ENCODE peak calls at places on chromosome 20, in five cellular contexts. F, J, H, O and E are unnamed samples.
A peak's percentile ranks its signal among the peaks of the same experiment; 100 is the strongest.

GRCh38 chr20:64051532-64052325 is 2.3 kb upstream of the SOX18 start:
- DNase-seq in F (peak; percentile 54), J (peak; percentile 77), H (peak; percentile 63), O (peak; percentile 30), E (peak; percentile 68)

GRCh38 chr20:63635431-63636141 is 8.7 kb upstream of the GMEB2 start:
- DNase-seq in F (no peak), J (no peak), H (no peak), O (no peak), E (no peak)

GRCh38 chr20:62744761-62745160 is 36.1 kb downstream of the NTSR1 start:
- DNase-seq in F (no peak), J (peak; percentile 3), H (no peak), O (no peak), E (no peak)

GRCh38 chr20:62602550-62602949 is 39.8 kb upstream of the SLCO4A1 start:
- DNase-seq in F (peak; percentile 76), J (peak; percentile 50), H (peak; percentile 41), O (no peak), E (no peak)

GRCh38 chr20:19026901-19027644 is 185.4 kb upstream of the SLC24A3 start:
- DNase-seq in F (peak; percentile 15), J (no peak), H (no peak), O (no peak), E (peak; percentile 51)

GRCh38 chr20:35091808-35092523 is 641 bp downstream of the TRPC4AP start:
- DNase-seq in F (no peak), J (no peak), H (no peak), O (peak; percentile 31), E (no peak)

GRCh38 chr20:15220778-15221565 is 883.6 kb upstream of the FLRT3 start:
- DNase-seq in F (no peak), J (no peak), H (no peak), O (no peak), E (no peak)

GRCh38 chr20:49608752-49609670 is 41.1 kb upstream of the PTGIS start:
- DNase-seq in F (peak; percentile 65), J (peak; percentile 55), H (peak; percentile 54), O (peak; percentile 77), E (no peak)

DNA sequence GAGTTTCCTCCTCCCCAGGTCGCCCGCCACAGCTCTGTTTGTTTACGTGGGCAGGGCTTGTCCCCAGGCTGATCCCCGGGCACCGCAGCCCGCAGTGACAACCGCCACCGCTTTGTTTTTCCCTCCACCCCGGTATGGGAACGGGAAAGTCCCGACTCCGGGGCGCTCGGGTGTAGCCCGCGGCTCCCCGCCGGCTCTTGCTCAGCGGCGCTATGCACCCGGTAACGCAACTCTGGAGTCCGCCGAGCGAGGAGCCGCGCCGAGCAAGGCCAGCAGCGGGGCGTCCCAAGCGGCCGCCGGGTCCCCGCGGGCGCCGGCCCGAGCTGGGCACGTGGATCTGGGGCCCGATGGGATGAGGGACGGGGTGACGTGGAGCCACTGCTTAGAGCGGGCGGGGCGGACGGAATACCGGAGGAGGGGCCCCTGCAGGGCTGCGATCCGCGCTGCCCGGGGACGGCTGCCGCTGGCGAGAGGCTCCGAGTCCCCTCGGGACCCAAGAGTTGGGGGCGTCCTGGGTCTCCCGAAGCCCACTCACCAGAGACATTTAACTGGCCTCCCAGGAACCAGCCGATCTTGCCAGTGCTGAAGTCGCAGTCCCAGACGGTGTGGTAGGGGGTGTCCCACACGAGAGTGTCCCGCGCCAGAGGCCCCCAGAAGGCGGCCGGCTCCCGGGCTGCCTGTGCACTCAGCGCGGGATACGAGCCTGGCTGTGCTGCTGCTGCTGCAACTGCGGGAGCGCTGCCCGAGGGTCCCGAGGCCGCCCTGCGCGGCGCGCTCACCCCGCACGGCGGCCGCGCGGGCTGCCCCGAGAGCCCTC is 497 bp downstream of the ACSS1 start:
- DNase-seq in F (peak; percentile 77), J (peak; percentile 83), H (peak; percentile 74), O (peak; percentile 86), E (no peak)
- TF ChIP-seq CTCF in F (no peak), J (peak; percentile 15), H (no peak), O (no peak), E (peak; percentile 30)

GRCh38 chr20:25345721-25346120 is 44.9 kb downstream of the ABHD12 start:
- DNase-seq in F (no peak), J (no peak), H (no peak), O (no peak), E (no peak)
- H3K36me3 ChIP-seq in F (no peaks in the 10 kb centered on the region), J (no peaks in the 10 kb centered on the region), H (no peaks in the 10 kb centered on the region), O (no peaks in the 10 kb centered on the region), E (no peaks in the 10 kb centered on the region)

GRCh38 chr20:33693741-33694645 is 7.8 kb upstream of the E2F1 start:
- DNase-seq in F (no peak), J (peak; percentile 53), H (peak; percentile 45), O (no peak), E (peak; percentile 75)
- TF ChIP-seq CTCF in F (no peak), J (no peak), H (no peak), O (no peak), E (no peak)

DNA sequence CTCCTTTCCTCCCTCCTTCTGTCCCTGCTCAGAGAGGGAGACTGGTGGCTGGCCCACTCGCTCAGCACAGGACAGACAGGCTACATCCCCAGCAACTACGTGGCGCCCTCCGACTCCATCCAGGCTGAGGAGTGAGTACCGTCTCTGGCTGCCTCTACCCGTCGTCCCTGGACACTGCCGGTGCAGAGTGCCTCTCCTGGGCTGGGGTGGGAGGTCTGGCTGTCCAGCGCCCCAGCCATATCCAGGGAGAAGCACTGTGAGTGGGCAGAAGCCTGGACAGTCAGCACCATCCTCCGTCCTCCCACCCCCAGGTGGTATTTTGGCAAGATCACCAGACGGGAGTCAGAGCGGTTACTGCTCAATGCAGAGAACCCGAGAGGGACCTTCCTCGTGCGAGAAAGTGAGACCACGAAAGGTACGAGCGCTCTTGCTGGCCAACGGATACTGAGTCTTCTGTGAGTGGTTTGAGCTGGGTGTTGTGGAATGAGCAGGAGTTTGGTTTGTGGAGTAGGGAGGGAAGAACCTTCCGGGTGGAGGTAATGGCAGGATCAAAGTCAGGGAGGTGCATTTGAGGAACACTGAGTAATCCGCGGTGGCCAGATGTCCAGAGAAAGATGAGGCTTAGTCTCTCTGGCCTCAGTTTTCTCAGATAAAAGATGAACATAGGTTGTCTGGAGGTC is 48.1 kb downstream of the SRC start:
- DNase-seq in F (no peak), J (no peak), H (peak; percentile 2), O (peak; percentile 2), E (no peak)
- H3K36me3 ChIP-seq in F (no peaks in the 10 kb centered on the region), J (peaks cover 3% of the 10 kb centered on the region), H (no peaks in the 10 kb centered on the region), O (peaks cover 12% of the 10 kb centered on the region), E (peaks cover 15% of the 10 kb centered on the region)

GRCh38 chr20:2752631-2753455 is 47.6 kb downstream of the CPXM1 start:
- DNase-seq in F (no peak), J (no peak), H (no peak), O (peak; percentile 37), E (no peak)
- TF ChIP-seq CTCF in F (no peak), J (peak; percentile 63), H (peak; percentile 45), O (peak; percentile 36), E (no peak)

GRCh38 chr20:31801511-31801910 is 17.6 kb upstream of the MYLK2 start:
- DNase-seq in F (no peak), J (no peak), H (no peak), O (no peak), E (no peak)
- H3K36me3 ChIP-seq in F (no peaks in the 10 kb centered on the region), J (no peaks in the 10 kb centered on the region), H (no peaks in the 10 kb centered on the region), O (no peaks in the 10 kb centered on the region), E (no peaks in the 10 kb centered on the region)

GRCh38 chr20:44807051-44807683 is 3.2 kb downstream of the RIMS4 start:
- DNase-seq in F (no peak), J (no peak), H (no peak), O (no peak), E (no peak)

GRCh38 chr20:44803383-44803941 is 6.9 kb downstream of the RIMS4 start:
- DNase-seq in F (no peak), J (no peak), H (no peak), O (no peak), E (no peak)

GRCh38 chr20:44807684-44808056 is 2.7 kb downstream of the RIMS4 start:
- DNase-seq in F (no peak), J (no peak), H (no peak), O (no peak), E (no peak)

GRCh38 chr20:44805335-44805734 is 5.0 kb downstream of the RIMS4 start:
- DNase-seq in F (no peak), J (no peak), H (no peak), O (no peak), E (no peak)

DNA sequence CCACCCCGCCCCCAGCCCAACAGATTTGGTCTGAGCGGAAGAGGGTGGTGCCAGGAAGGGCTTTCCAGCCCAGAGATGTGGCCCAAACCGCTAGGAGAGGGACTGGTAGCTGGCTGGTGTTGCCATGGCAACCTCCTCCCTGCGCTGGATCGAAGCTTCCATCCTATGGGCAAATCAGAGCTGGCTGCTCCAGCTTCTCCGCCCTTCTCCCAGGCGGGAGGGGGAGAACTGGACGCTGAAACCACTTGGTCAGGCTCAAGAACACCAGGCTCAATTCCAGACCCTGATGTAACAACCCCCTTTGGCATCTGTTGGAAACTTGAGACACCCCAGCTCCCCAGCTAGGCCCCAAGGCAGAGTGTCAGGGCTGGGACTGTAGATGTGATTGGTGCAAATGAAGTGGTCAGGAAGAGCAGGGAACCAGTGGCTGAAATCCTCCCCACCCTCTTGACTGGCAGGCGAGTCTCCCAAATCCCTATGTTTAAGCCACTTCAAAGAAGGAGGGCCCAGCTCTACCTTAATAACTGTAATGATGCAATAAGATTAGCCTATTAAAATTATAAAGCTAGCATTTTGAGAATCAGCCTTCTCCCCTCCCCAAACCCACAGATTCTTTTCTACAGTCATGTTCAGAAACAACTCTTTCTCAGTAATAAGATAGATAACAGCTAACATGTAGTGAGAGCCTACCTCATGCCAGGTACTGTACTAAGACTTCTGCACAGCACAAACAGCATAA is 4.2 kb downstream of the RIMS4 start:
- DNase-seq in F (peak; percentile 80), J (no peak), H (peak; percentile 53), O (peak; percentile 16), E (peak; percentile 82)
- TF ChIP-seq CTCF in F (no peak), J (no peak), H (no peak), O (no peak), E (no peak)